ENCODE peak calls at places on chromosomes 7 and 10, in nine cellular contexts. M is prostate gland, W is K562, D is left ventricle myocardium inferior, K is tibial nerve, B is uterus, T is mammary epithelial cell, E is endothelial cell of umbilical vein, N is lung. L is an unnamed sample.
A peak's percentile ranks its signal among the peaks of the same experiment; 100 is the strongest.

GRCh38 chr10:129465796-129466702 is 992 bp upstream of the MGMT start:
- DNase-seq in D (no peak), B (no peak), N (no peak), M (no peak), T (no peak), W (no peak), K (no peak), E (no peak), L (no peak)

GRCh38 chr10:3096149-3096548 is 28.8 kb downstream of the PFKP start:
- DNase-seq in T (no peak), B (no peak), E (no peak), K (no peak), N (no peak), D (no peak), W (no peak), M (no peak), L (no peak)

GRCh38 chr10:42630537-42631134 is 7.7 kb downstream of the ZNF33B start:
- DNase-seq in B (no peak), W (no peak), T (no peak), N (no peak), D (no peak), M (no peak), K (no peak), E (no peak), L (no peak)

GRCh38 chr10:119865699-119866240 is 6.9 kb downstream of the MCMBP start:
- DNase-seq in E (no peak), W (no peak), B (no peak), T (no peak), M (no peak), K (no peak), D (no peak), N (no peak), L (no peak)

GRCh38 chr10:125113661-125114388 is 46.5 kb downstream of the CTBP2 start:
- DNase-seq in D (no peak), E (no peak), N (no peak), K (no peak), W (peak; percentile 18), B (peak; percentile 44), M (no peak), T (peak; percentile 48), L (no peak)

GRCh38 chr7:41755100-41755499 is 52.2 kb upstream of the INHBA start:
- DNase-seq in E (no peak), M (no peak), B (no peak), T (no peak), N (no peak), W (no peak), D (no peak), K (no peak), L (peak; percentile 46)

GRCh38 chr7:75639071-75639892 is 99.5 kb downstream of the HIP1 start:
- DNase-seq in M (no peak), T (peak; percentile 45), D (peak; percentile 53), B (peak; percentile 42), W (peak; percentile 94), E (peak; percentile 44), N (peak; percentile 48), K (peak; percentile 29), L (no peak)

GRCh38 chr10:5895804-5896203 is 5.8 kb downstream of the FBH1 start:
- DNase-seq in T (no peak), B (no peak), E (no peak), K (no peak), N (no peak), D (no peak), M (no peak), W (no peak), L (no peak)

GRCh38 chr7:3544202-3544601 is 243.2 kb downstream of the SDK1 start:
- DNase-seq in K (no peak), W (no peak), M (no peak), N (no peak), D (no peak), E (no peak), B (no peak), T (no peak), L (no peak)

GRCh38 chr10:116961305-116962251 is 43.4 kb downstream of the SHTN1 start:
- DNase-seq in D (no peak), E (no peak), K (no peak), M (no peak), T (no peak), N (no peak), B (no peak), W (peak; percentile 31), L (no peak)

GRCh38 chr10:1465993-1466764 is 271.1 kb downstream of the ADARB2 start:
- DNase-seq in K (no peak), N (no peak), T (no peak), W (no peak), B (no peak), E (no peak), M (no peak), D (peak; percentile 29), L (no peak)

GRCh38 chr7:46630031-46630430 is 709.0 kb upstream of the IGFBP3 start:
- DNase-seq in D (no peak), K (no peak), E (no peak), B (no peak), N (no peak), M (no peak), W (no peak), T (no peak), L (no peak)

GRCh38 chr10:28685717-28686116 is 8.4 kb downstream of the BAMBI start:
- DNase-seq in W (no peak), T (no peak), N (no peak), B (no peak), M (no peak), E (no peak), K (no peak), D (no peak), L (no peak)

GRCh38 chr10:132788180-132788830 is 2.4 kb upstream of the NKX6-2 start:
- DNase-seq in D (no peak), K (no peak), B (no peak), E (no peak), M (peak; percentile 15), W (no peak), T (no peak), N (no peak), L (no peak)

GRCh38 chr10:132790934-132791829 is 5.2 kb upstream of the NKX6-2 start:
- DNase-seq in M (no peak), T (no peak), D (no peak), E (no peak), N (no peak), K (no peak), W (no peak), B (no peak), L (no peak)

GRCh38 chr10:132790470-132790869 is 4.5 kb upstream of the NKX6-2 start:
- DNase-seq in M (no peak), D (no peak), E (no peak), B (no peak), W (no peak), K (no peak), N (no peak), T (no peak), L (no peak)

GRCh38 chr10:132788831-132789219 is 2.9 kb upstream of the NKX6-2 start:
- DNase-seq in E (no peak), T (no peak), D (no peak), B (no peak), M (no peak), W (no peak), K (no peak), N (no peak), L (no peak)

GRCh38 chr10:132789659-132790148 is 3.8 kb upstream of the NKX6-2 start:
- DNase-seq in E (no peak), W (no peak), D (no peak), N (no peak), T (no peak), M (no peak), K (no peak), B (no peak), L (no peak)
- H3K27me3 ChIP-seq in E (peaks cover 39% of the 10 kb centered on the region), W (no peaks in the 10 kb centered on the region), D (peaks cover 90% of the 10 kb centered on the region), N (peaks cover 44% of the 10 kb centered on the region), T (peaks cover 46% of the 10 kb centered on the region), M (peaks cover 31% of the 10 kb centered on the region), K (peaks cover 71% of the 10 kb centered on the region), B (peaks cover 8% of the 10 kb centered on the region), L (no peaks in the 10 kb centered on the region)

GRCh38 chr10:100146875-100147665 is 38.8 kb downstream of the ERLIN1 start:
- DNase-seq in B (no peak), K (no peak), M (no peak), E (no peak), N (no peak), D (no peak), T (no peak), W (no peak), L (no peak)
- H3K4me1 ChIP-seq in B (no peaks in the 10 kb centered on the region), K (no peaks in the 10 kb centered on the region), M (no peaks in the 10 kb centered on the region), E (no peaks in the 10 kb centered on the region), N (no peaks in the 10 kb centered on the region), D (peaks cover 3% of the 10 kb centered on the region), T (peaks cover 27% of the 10 kb centered on the region), W (no peaks in the 10 kb centered on the region), L (no peaks in the 10 kb centered on the region)

DNA sequence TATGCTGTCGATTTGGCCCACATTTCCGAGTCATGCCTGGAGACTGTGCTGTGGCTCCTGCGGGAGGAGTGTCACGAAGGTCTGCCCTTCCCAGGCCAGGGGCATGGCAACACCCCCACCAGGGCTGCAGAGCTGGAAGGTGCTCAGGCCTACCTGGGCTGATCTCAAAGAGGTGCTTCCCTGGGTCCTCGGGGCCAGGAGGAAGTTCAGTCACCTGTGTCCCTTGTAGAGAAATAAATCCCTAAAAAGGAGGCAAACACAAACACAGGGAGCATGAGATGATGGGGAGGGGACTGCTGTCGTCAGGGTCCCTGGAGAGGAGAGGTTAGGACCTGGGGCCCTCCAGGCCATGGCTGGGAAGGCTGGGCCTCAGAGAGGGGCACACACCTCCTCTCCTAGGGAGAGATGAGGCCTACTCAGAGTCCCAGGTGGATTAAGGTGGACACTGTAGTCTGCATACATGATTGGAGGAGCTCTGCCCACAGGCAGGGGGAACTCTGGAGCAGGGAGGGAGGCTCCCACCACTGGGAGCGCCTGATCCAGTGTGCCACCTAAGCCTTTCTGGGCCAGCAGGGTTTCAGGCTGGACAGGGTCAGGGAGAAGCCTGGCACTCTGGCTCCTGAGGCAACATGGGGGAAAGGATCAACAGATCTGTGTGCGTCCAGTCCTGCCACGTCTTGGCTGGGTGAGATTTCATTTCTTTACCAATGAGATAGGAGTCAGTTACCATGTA is 49.4 kb downstream of the ARHGAP22 start:
- DNase-seq in D (no peak), E (no peak), B (no peak), K (no peak), W (no peak), T (no peak), M (no peak), N (no peak), L (no peak)
- H3K4me3 ChIP-seq in D (no peak overlapping the region), E (no peak overlapping the region), B (no peak overlapping the region), K (no peak overlapping the region), W (no peak overlapping the region), T (no peak overlapping the region), M (no peak overlapping the region), N (no peak overlapping the region), L (no peak overlapping the region)

DNA sequence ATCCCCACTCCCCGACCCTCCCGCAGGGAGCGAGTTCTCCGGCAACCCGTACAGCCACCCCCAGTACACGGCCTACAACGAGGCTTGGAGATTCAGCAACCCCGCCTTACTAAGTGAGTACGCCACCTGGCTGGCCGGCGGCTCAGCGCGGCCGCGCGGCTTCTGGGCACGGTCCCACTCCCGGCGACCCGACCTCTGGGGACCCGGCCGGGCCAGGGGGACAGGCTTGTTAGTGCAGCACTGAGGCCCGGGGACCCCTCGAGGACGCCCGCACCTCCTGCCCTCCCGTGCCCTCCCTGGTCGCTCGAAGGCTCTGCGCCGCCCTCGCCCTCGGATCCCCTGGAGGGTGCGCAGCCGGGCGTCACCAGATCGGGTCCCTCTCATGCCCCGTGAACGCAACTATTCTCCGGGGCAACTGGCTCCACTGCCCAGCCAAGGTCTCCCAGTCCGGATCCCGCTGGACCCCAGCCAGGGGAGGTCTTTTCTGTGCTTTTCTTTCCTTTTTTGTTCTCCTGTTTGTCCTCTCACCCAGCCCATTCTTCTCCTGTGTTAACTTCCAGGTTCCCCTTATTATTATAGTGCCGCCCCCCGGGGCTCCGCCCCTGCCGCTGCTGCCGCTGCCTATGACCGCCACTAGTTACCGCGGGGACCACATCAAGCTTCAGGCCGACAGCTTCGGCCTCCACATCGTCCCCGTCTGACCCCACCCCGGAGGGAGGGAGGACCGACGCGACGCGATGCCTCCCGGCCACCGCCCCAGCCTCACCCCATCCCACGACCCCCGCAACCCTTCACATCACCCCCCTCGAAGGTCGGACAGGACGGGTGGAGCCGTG is 81.8 kb downstream of the PAX2 start:
- DNase-seq in D (no peak), E (no peak), T (peak; percentile 19), K (no peak), B (no peak), N (peak; percentile 28), M (no peak), W (peak; percentile 19), L (peak; percentile 72)
- H3K27me3 ChIP-seq in D (peaks cover 98% of the 10 kb centered on the region), E (peaks cover 87% of the 10 kb centered on the region), T (peaks cover 55% of the 10 kb centered on the region), K (peaks cover 99% of the 10 kb centered on the region), B (peaks cover 50% of the 10 kb centered on the region), N (peaks cover 21% of the 10 kb centered on the region), M (peaks cover 41% of the 10 kb centered on the region), W (no peaks in the 10 kb centered on the region), L (no peaks in the 10 kb centered on the region)